ENCODE peak calls at places on chromosomes 16 and 17, in four cellular contexts. S, K, J and T are unnamed samples.

GRCh38 chr17:80146121-80147034 is 550 bp downstream of the EIF4A3 start:
- DNase-seq in S (peak), K (peak), J (no peak), T (no peak)

GRCh38 chr16:414395-415169 is 10.9 kb upstream of the RAB11FIP3 start:
- DNase-seq in S (no peak), K (no peak), J (no peak), T (no peak)

GRCh38 chr16:57061084-57061905 is 31.1 kb upstream of the CPNE2 start:
- DNase-seq in S (no peak), K (peak), J (no peak), T (peak)

GRCh38 chr16:69703638-69704037 is 22.7 kb downstream of the NQO1 start:
- DNase-seq in S (no peak), K (peak), J (no peak), T (no peak)

GRCh38 chr17:66727634-66728570 is 107.0 kb upstream of the CACNG5 start:
- DNase-seq in S (peak), K (peak), J (peak), T (peak)

GRCh38 chr16:30186444-30186781 is 3.0 kb downstream of the CORO1A start:
- DNase-seq in S (no peak), K (no peak), J (peak), T (no peak)

GRCh38 chr16:8929086-8929748 is 34.5 kb downstream of the USP7 start:
- DNase-seq in S (no peak), K (no peak), J (no peak), T (no peak)

GRCh38 chr17:63335818-63336217 is 110.3 kb downstream of the CYB561 start:
- DNase-seq in S (no peak), K (no peak), J (no peak), T (no peak)

GRCh38 chr17:39926135-39926587 is 1.2 kb downstream of the ORMDL3 start:
- DNase-seq in S (no peak), K (no peak), J (no peak), T (no peak)

GRCh38 chr16:47928008-47928407 is 227.8 kb downstream of the ABCC12 start:
- DNase-seq in S (no peak), K (no peak), J (no peak), T (no peak)

GRCh38 chr16:86396318-86396882 is 113.9 kb upstream of the FOXF1 start:
- DNase-seq in S (no peak), K (peak), J (no peak), T (no peak)

GRCh38 chr17:3602499-3602898 is 6.7 kb downstream of the TRPV1 start:
- DNase-seq in S (peak), K (peak), J (no peak), T (no peak)

GRCh38 chr16:22098538-22099255 is 6.4 kb downstream of the VWA3A start:
- DNase-seq in S (no peak), K (peak), J (no peak), T (peak)

GRCh38 chr17:17156511-17156910 is 49.6 kb downstream of the PLD6 start:
- DNase-seq in S (no peak), K (peak), J (no peak), T (no peak)